ENCODE peak calls at places on chromosomes 7 and 10, in ten cellular contexts. One of them, this sample, is unnamed.

GRCh38 chr7:89238156-89238555 is 442.6 kb upstream of the TEX47 start:
- DNase-seq in heart left ventricle: no peak
- DNase-seq in mammary epithelial cell: no peak
- DNase-seq in lower lobe of right lung: no peak
- DNase-seq in brain microvascular endothelial cell: no peak
- DNase-seq in right atrium auricular region: no peak
- DNase-seq in PC-9: no peak
- DNase-seq in hepatocyte: no peak
- DNase-seq in ascending aorta: no peak
- DNase-seq in heart right ventricle: no peak
- DNase-seq in this sample: no peak

GRCh38 chr10:133156674-133157579 is 3.1 kb upstream of the KNDC1 start:
- DNase-seq in heart right ventricle: no peak
- DNase-seq in brain microvascular endothelial cell: no peak
- DNase-seq in hepatocyte: no peak
- DNase-seq in PC-9: no peak
- DNase-seq in lower lobe of right lung: no peak
- DNase-seq in heart left ventricle: no peak
- DNase-seq in mammary epithelial cell: no peak
- DNase-seq in ascending aorta: no peak
- DNase-seq in right atrium auricular region: no peak
- DNase-seq in this sample: no peak

GRCh38 chr7:105691692-105692564 is 110.6 kb upstream of the EFCAB10 start:
- DNase-seq in PC-9: peak; percentile 69
- DNase-seq in hepatocyte: peak; percentile 75
- DNase-seq in brain microvascular endothelial cell: peak; percentile 75
- DNase-seq in heart left ventricle: peak; percentile 65
- DNase-seq in lower lobe of right lung: peak; percentile 77
- DNase-seq in mammary epithelial cell: peak; percentile 54
- DNase-seq in right atrium auricular region: peak; percentile 79
- DNase-seq in heart right ventricle: peak; percentile 58
- DNase-seq in ascending aorta: peak; percentile 22
- DNase-seq in this sample: peak; percentile 62

GRCh38 chr7:127598318-127598717 is 4.8 kb downstream of the FSCN3 start:
- DNase-seq in hepatocyte: no peak
- DNase-seq in lower lobe of right lung: no peak
- DNase-seq in ascending aorta: no peak
- DNase-seq in PC-9: no peak
- DNase-seq in heart right ventricle: no peak
- DNase-seq in heart left ventricle: no peak
- DNase-seq in right atrium auricular region: no peak
- DNase-seq in brain microvascular endothelial cell: no peak
- DNase-seq in mammary epithelial cell: no peak
- DNase-seq in this sample: no peak

GRCh38 chr10:104824378-104825006 is 183.4 kb downstream of the SORCS3 start:
- DNase-seq in PC-9: peak; percentile 7
- DNase-seq in mammary epithelial cell: peak; percentile 39
- DNase-seq in heart right ventricle: peak; percentile 14
- DNase-seq in hepatocyte: peak; percentile 70
- DNase-seq in ascending aorta: no peak
- DNase-seq in right atrium auricular region: no peak
- DNase-seq in heart left ventricle: no peak
- DNase-seq in brain microvascular endothelial cell: peak; percentile 16
- DNase-seq in lower lobe of right lung: no peak
- DNase-seq in this sample: no peak

GRCh38 chr7:24508301-24508700 is 65.0 kb upstream of the PALS2 start:
- DNase-seq in hepatocyte: peak; percentile 17
- DNase-seq in PC-9: no peak
- DNase-seq in heart left ventricle: no peak
- DNase-seq in lower lobe of right lung: no peak
- DNase-seq in heart right ventricle: no peak
- DNase-seq in ascending aorta: no peak
- DNase-seq in right atrium auricular region: no peak
- DNase-seq in brain microvascular endothelial cell: no peak
- DNase-seq in mammary epithelial cell: no peak
- DNase-seq in this sample: no peak

GRCh38 chr10:79082631-79083581 is 14.1 kb downstream of the ZMIZ1 start:
- DNase-seq in ascending aorta: no peak
- DNase-seq in brain microvascular endothelial cell: peak; percentile 32
- DNase-seq in right atrium auricular region: no peak
- DNase-seq in heart left ventricle: no peak
- DNase-seq in heart right ventricle: no peak
- DNase-seq in lower lobe of right lung: no peak
- DNase-seq in mammary epithelial cell: no peak
- DNase-seq in PC-9: no peak
- DNase-seq in hepatocyte: no peak
- DNase-seq in this sample: no peak

GRCh38 chr10:49139000-49139865 is 5.4 kb upstream of the FAM170B start:
- DNase-seq in hepatocyte: no peak
- DNase-seq in lower lobe of right lung: no peak
- DNase-seq in heart left ventricle: no peak
- DNase-seq in brain microvascular endothelial cell: peak; percentile 74
- DNase-seq in ascending aorta: no peak
- DNase-seq in PC-9: no peak
- DNase-seq in right atrium auricular region: no peak
- DNase-seq in mammary epithelial cell: no peak
- DNase-seq in heart right ventricle: no peak
- DNase-seq in this sample: no peak

GRCh38 chr10:75431180-75432111 is at the start of gene LRMDA:
- DNase-seq in brain microvascular endothelial cell: no peak
- DNase-seq in heart left ventricle: peak; percentile 81
- DNase-seq in mammary epithelial cell: no peak
- DNase-seq in PC-9: no peak
- DNase-seq in hepatocyte: peak; percentile 58
- DNase-seq in ascending aorta: no peak
- DNase-seq in right atrium auricular region: no peak
- DNase-seq in lower lobe of right lung: peak; percentile 78
- DNase-seq in heart right ventricle: peak; percentile 56
- DNase-seq in this sample: peak; percentile 42
- H3K4me3 ChIP-seq in brain microvascular endothelial cell: peak within 1 kb of the TSS; percentile 56
- H3K4me3 ChIP-seq in heart left ventricle: peak within 1 kb of the TSS; percentile 69
- H3K4me3 ChIP-seq in mammary epithelial cell: peak within 1 kb of the TSS; percentile 25
- H3K4me3 ChIP-seq in PC-9: peak within 1 kb of the TSS; percentile 72
- H3K4me3 ChIP-seq in hepatocyte: peak within 1 kb of the TSS; percentile 15
- H3K4me3 ChIP-seq in ascending aorta: peak within 1 kb of the TSS; percentile 78
- H3K4me3 ChIP-seq in right atrium auricular region: peak within 1 kb of the TSS; percentile 52
- H3K4me3 ChIP-seq in lower lobe of right lung: peak within 1 kb of the TSS; percentile 78
- H3K4me3 ChIP-seq in heart right ventricle: peak within 1 kb of the TSS; percentile 48
- H3K4me3 ChIP-seq in this sample: peak within 1 kb of the TSS; percentile 59

GRCh38 chr10:86388119-86388704 is 21.6 kb upstream of the GRID1 start:
- DNase-seq in lower lobe of right lung: no peak
- DNase-seq in heart left ventricle: no peak
- DNase-seq in PC-9: no peak
- DNase-seq in hepatocyte: no peak
- DNase-seq in mammary epithelial cell: no peak
- DNase-seq in ascending aorta: no peak
- DNase-seq in right atrium auricular region: peak; percentile 42
- DNase-seq in brain microvascular endothelial cell: no peak
- DNase-seq in heart right ventricle: no peak
- DNase-seq in this sample: no peak

GRCh38 chr10:86390337-86391120 is 23.9 kb upstream of the GRID1 start:
- DNase-seq in heart left ventricle: no peak
- DNase-seq in right atrium auricular region: peak; percentile 44
- DNase-seq in mammary epithelial cell: peak; percentile 47
- DNase-seq in heart right ventricle: no peak
- DNase-seq in lower lobe of right lung: no peak
- DNase-seq in hepatocyte: no peak
- DNase-seq in ascending aorta: no peak
- DNase-seq in PC-9: no peak
- DNase-seq in brain microvascular endothelial cell: no peak
- DNase-seq in this sample: no peak

GRCh38 chr10:86389441-86390193 is 23.0 kb upstream of the GRID1 start:
- DNase-seq in right atrium auricular region: peak; percentile 57
- DNase-seq in hepatocyte: peak; percentile 81
- DNase-seq in heart left ventricle: peak; percentile 60
- DNase-seq in PC-9: peak; percentile 51
- DNase-seq in heart right ventricle: peak; percentile 26
- DNase-seq in brain microvascular endothelial cell: no peak
- DNase-seq in mammary epithelial cell: no peak
- DNase-seq in lower lobe of right lung: no peak
- DNase-seq in ascending aorta: no peak
- DNase-seq in this sample: peak; percentile 70

GRCh38 chr10:86385806-86386205 is 19.2 kb upstream of the GRID1 start:
- DNase-seq in mammary epithelial cell: no peak
- DNase-seq in ascending aorta: no peak
- DNase-seq in heart right ventricle: no peak
- DNase-seq in right atrium auricular region: peak; percentile 44
- DNase-seq in heart left ventricle: no peak
- DNase-seq in lower lobe of right lung: no peak
- DNase-seq in PC-9: no peak
- DNase-seq in brain microvascular endothelial cell: no peak
- DNase-seq in hepatocyte: no peak
- DNase-seq in this sample: no peak

DNA sequence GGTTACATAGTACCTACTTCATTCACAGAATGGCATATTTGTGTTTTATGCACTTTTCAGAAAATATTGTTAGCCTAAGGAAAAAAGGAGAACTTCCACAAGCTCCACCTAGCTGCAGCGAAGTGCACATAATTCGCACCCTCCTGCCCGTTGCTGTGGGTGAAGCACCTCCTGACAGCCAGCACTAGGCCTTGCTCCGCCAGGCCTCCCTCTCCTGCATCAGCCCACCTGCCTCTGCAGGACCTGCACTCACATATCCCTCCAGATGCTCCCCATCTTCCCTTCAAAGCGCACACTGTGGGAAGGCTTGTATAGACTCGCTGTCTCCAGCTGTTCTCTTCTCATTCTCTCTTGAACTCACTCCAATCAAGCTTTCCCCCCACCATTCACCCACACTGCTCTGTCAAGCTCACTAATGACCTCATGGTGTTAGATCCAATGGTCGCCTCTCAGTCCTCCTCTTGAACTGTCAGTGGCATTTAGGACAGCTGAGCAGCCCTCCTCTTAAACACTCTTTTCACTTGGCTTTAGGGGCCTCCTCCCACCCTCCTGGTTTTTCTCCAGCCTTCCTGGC is 20.7 kb upstream of the GRID1 start:
- DNase-seq in heart left ventricle: no peak
- DNase-seq in PC-9: no peak
- DNase-seq in lower lobe of right lung: no peak
- DNase-seq in ascending aorta: no peak
- DNase-seq in right atrium auricular region: peak; percentile 44
- DNase-seq in heart right ventricle: no peak
- DNase-seq in brain microvascular endothelial cell: no peak
- DNase-seq in hepatocyte: no peak
- DNase-seq in mammary epithelial cell: no peak
- DNase-seq in this sample: no peak
- H3K27ac ChIP-seq in heart left ventricle: no peak overlapping the region
- H3K27ac ChIP-seq in PC-9: no peak overlapping the region
- H3K27ac ChIP-seq in lower lobe of right lung: no peak overlapping the region
- H3K27ac ChIP-seq in ascending aorta: no peak overlapping the region
- H3K27ac ChIP-seq in right atrium auricular region: no peak overlapping the region
- H3K27ac ChIP-seq in heart right ventricle: no peak overlapping the region
- H3K27ac ChIP-seq in brain microvascular endothelial cell: no peak overlapping the region
- H3K27ac ChIP-seq in hepatocyte: no peak overlapping the region
- H3K27ac ChIP-seq in mammary epithelial cell: no peak overlapping the region
- H3K27ac ChIP-seq in this sample: no peak overlapping the region

GRCh38 chr10:100372415-100373297 is 25.6 kb downstream of the SCD start:
- DNase-seq in hepatocyte: no peak
- DNase-seq in mammary epithelial cell: no peak
- DNase-seq in lower lobe of right lung: no peak
- DNase-seq in ascending aorta: no peak
- DNase-seq in right atrium auricular region: no peak
- DNase-seq in heart right ventricle: no peak
- DNase-seq in PC-9: no peak
- DNase-seq in heart left ventricle: no peak
- DNase-seq in brain microvascular endothelial cell: no peak
- DNase-seq in this sample: no peak

GRCh38 chr10:100370561-100370975 is 23.5 kb downstream of the SCD start:
- DNase-seq in ascending aorta: no peak
- DNase-seq in PC-9: no peak
- DNase-seq in lower lobe of right lung: no peak
- DNase-seq in mammary epithelial cell: peak; percentile 84
- DNase-seq in brain microvascular endothelial cell: no peak
- DNase-seq in hepatocyte: peak; percentile 53
- DNase-seq in heart right ventricle: no peak
- DNase-seq in right atrium auricular region: peak; percentile 61
- DNase-seq in heart left ventricle: no peak
- DNase-seq in this sample: peak; percentile 52

GRCh38 chr10:100370976-100371706 is 24.1 kb downstream of the SCD start:
- DNase-seq in heart right ventricle: peak; percentile 82
- DNase-seq in lower lobe of right lung: peak; percentile 80
- DNase-seq in mammary epithelial cell: peak; percentile 94
- DNase-seq in right atrium auricular region: peak; percentile 92
- DNase-seq in ascending aorta: peak; percentile 53
- DNase-seq in brain microvascular endothelial cell: peak; percentile 90
- DNase-seq in PC-9: peak; percentile 82
- DNase-seq in hepatocyte: peak; percentile 92
- DNase-seq in heart left ventricle: peak; percentile 86
- DNase-seq in this sample: peak; percentile 91

GRCh38 chr10:100373298-100374136 is 26.5 kb downstream of the SCD start:
- DNase-seq in mammary epithelial cell: peak; percentile 100
- DNase-seq in right atrium auricular region: peak; percentile 100
- DNase-seq in brain microvascular endothelial cell: peak; percentile 100
- DNase-seq in PC-9: peak; percentile 95
- DNase-seq in heart right ventricle: peak; percentile 94
- DNase-seq in heart left ventricle: peak; percentile 96
- DNase-seq in lower lobe of right lung: peak; percentile 99
- DNase-seq in ascending aorta: peak; percentile 99
- DNase-seq in hepatocyte: peak; percentile 99
- DNase-seq in this sample: peak; percentile 98

DNA sequence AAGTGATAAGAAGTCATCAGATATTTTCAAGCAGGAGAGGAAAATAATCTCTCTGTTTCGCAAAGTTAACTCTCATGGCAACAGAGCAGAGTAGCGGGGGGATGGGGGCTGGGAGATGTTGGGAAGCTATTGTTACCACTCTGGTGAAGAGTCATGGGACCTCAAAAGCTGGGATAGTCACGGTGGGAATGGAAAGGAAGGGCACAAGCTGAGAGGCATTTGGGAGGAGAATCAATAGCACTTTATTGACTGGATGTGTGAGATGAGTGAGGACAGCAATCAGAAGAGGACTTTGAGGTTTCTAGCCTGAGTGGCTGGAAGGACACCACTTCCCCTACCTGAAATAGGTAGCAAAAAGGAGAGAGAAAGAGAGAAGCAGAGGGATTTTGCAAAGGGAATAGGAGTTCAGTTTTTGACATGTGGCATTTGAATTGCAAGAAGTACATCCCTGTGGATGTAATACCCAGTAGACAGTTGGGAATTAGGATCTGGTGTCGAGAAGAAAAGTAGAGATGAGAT is 27.2 kb downstream of the SCD start:
- DNase-seq in brain microvascular endothelial cell: no peak
- DNase-seq in mammary epithelial cell: no peak
- DNase-seq in heart left ventricle: no peak
- DNase-seq in hepatocyte: no peak
- DNase-seq in ascending aorta: no peak
- DNase-seq in heart right ventricle: no peak
- DNase-seq in right atrium auricular region: no peak
- DNase-seq in lower lobe of right lung: no peak
- DNase-seq in PC-9: no peak
- DNase-seq in this sample: no peak
- H3K4me3 ChIP-seq in brain microvascular endothelial cell: peak overlapping the region; percentile 54
- H3K4me3 ChIP-seq in mammary epithelial cell: peak overlapping the region; percentile 63
- H3K4me3 ChIP-seq in heart left ventricle: peak overlapping the region; percentile 25
- H3K4me3 ChIP-seq in hepatocyte: peak overlapping the region; percentile 14
- H3K4me3 ChIP-seq in ascending aorta: peak overlapping the region; percentile 56
- H3K4me3 ChIP-seq in heart right ventricle: peak overlapping the region; percentile 48
- H3K4me3 ChIP-seq in right atrium auricular region: peak overlapping the region; percentile 56
- H3K4me3 ChIP-seq in lower lobe of right lung: peak overlapping the region; percentile 64
- H3K4me3 ChIP-seq in PC-9: peak overlapping the region; percentile 62
- H3K4me3 ChIP-seq in this sample: peak overlapping the region; percentile 51

DNA sequence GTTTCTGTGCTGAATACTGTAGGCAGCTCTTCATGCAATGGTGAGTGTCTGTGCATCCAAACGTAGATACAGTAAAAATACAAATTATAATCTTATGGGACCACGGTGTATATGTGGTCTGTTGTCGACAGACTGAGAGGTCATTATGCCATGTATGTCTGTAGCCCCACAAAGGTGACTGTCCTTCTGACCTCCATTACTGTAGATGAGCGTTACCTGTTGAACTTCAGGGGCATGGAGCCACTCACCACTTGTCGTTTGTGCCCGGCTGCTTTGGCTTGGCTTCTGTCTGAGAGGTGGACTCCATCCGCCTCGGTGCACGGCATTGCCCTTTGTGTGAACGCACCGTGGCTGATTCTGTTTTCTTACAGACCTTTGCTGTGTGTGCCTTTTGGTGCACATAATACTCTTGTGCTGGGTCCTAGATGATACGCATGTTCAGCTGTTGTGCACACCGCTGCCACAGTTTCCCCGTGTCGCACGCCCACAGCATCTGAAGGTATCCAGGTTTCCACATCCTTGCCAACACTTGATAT is 2.9 kb downstream of the UBE3C start:
- DNase-seq in right atrium auricular region: peak; percentile 34
- DNase-seq in ascending aorta: no peak
- DNase-seq in brain microvascular endothelial cell: no peak
- DNase-seq in heart left ventricle: no peak
- DNase-seq in heart right ventricle: no peak
- DNase-seq in mammary epithelial cell: no peak
- DNase-seq in lower lobe of right lung: no peak
- DNase-seq in PC-9: no peak
- DNase-seq in hepatocyte: no peak
- DNase-seq in this sample: no peak
- H3K27ac ChIP-seq in right atrium auricular region: no peak overlapping the region
- H3K27ac ChIP-seq in ascending aorta: no peak overlapping the region
- H3K27ac ChIP-seq in brain microvascular endothelial cell: no peak overlapping the region
- H3K27ac ChIP-seq in heart left ventricle: no peak overlapping the region
- H3K27ac ChIP-seq in heart right ventricle: no peak overlapping the region
- H3K27ac ChIP-seq in mammary epithelial cell: no peak overlapping the region
- H3K27ac ChIP-seq in lower lobe of right lung: no peak overlapping the region
- H3K27ac ChIP-seq in PC-9: no peak overlapping the region
- H3K27ac ChIP-seq in hepatocyte: no peak overlapping the region
- H3K27ac ChIP-seq in this sample: no peak overlapping the region